ENCODE peak calls at places on chromosomes 13 and 19, in six cellular contexts. F is body of pancreas, I is K562, V is heart left ventricle, A is adrenal gland, J is thyroid gland. X is an unnamed sample.

GRCh38 chr13:94925263-94925662 is 212.9 kb upstream of the SOX21 start:
- DNase-seq in F (no peak), I (no peak), V (no peak), A (no peak), J (no peak), X (no peak)

GRCh38 chr19:54178581-54179261 is 5.8 kb upstream of the TMC4 start:
- DNase-seq in F (peak; percentile 54), I (no peak), V (no peak), A (no peak), J (peak; percentile 32), X (no peak)

GRCh38 chr13:112722433-112723250 is 32.8 kb downstream of the ATP11A start:
- DNase-seq in F (peak; percentile 75), I (peak; percentile 46), V (peak; percentile 80), A (peak; percentile 95), J (peak; percentile 69), X (peak; percentile 70)

GRCh38 chr13:89726690-89727435 is 1620.6 kb upstream of the MIR17HG start:
- DNase-seq in F (no peak), I (no peak), V (no peak), A (no peak), J (no peak), X (no peak)

GRCh38 chr19:34575206-34575605 is 93.6 kb downstream of the WTIP start:
- DNase-seq in F (no peak), I (no peak), V (no peak), A (no peak), J (no peak), X (no peak)

GRCh38 chr19:29628661-29629385 is 22.7 kb downstream of the POP4 start:
- DNase-seq in F (no peak), I (no peak), V (no peak), A (no peak), J (no peak), X (no peak)

GRCh38 chr19:52398091-52398461 is 427 bp downstream of the ZNF528 start:
- DNase-seq in F (no peak), I (peak; percentile 16), V (no peak), A (peak; percentile 26), J (peak; percentile 5), X (peak; percentile 8)

GRCh38 chr13:40146586-40147240 is 491.3 kb downstream of the COG6 start:
- DNase-seq in F (no peak), I (no peak), V (no peak), A (no peak), J (no peak), X (no peak)

GRCh38 chr13:112893570-112894422 is 75.2 kb upstream of the MCF2L start:
- DNase-seq in F (peak; percentile 65), I (peak; percentile 89), V (peak; percentile 53), A (peak; percentile 42), J (peak; percentile 86), X (no peak)

GRCh38 chr19:5456836-5457200 is 1.6 kb downstream of the ZNRF4 start:
- DNase-seq in F (no peak), I (no peak), V (no peak), A (no peak), J (no peak), X (no peak)

GRCh38 chr13:113044431-113045114 is 61.0 kb upstream of the F7 start:
- DNase-seq in F (no peak), I (no peak), V (no peak), A (no peak), J (no peak), X (no peak)

GRCh38 chr19:28508666-28509065 is 704.3 kb downstream of the UQCRFS1 start:
- DNase-seq in F (no peak), I (no peak), V (no peak), A (no peak), J (no peak), X (no peak)

DNA sequence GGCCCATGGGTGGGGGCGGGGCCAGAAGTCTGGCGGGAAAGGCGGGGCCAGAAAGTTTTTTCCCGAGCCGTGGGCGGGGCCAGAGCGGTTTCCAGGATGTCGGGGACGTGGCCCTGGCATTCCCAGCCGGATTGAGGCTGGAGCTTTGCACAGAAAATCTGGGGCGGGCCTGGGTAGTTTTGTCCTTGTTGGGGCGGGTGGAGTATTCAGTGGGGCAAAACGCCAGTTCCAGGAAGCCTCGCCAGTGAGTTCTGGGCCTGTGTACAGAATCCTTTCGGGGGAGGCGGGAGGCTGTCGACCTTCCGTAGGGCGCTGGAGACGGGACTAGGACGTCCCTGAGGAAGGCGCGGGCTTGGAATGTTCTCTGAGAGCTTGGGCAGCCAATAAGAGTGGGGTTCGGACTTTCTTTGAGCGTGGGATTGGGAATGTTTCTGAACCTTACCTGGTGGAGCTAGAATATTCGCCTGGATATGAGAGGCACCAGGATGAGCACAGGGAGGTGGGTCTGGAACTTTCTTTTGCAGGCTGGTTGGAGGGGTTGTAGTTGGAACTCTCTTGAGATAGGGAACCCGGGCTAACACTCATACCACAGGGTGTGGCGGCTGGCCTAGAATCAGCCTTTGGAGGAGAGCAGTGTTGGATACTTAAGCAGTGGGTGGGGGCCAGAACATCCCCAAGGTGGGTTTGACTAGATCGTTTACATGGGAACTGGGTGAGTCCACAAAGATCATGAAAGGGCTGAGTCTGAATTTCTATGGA is 1.3 kb downstream of the CCDC9 start:
- DNase-seq in F (no peak), I (no peak), V (no peak), A (no peak), J (no peak), X (peak; percentile 45)
- TF ChIP-seq POLR2A in F (peak; percentile 84), I (peak; percentile 32), V (no peak), A (no peak), J (no peak), X (peak; percentile 44)

DNA sequence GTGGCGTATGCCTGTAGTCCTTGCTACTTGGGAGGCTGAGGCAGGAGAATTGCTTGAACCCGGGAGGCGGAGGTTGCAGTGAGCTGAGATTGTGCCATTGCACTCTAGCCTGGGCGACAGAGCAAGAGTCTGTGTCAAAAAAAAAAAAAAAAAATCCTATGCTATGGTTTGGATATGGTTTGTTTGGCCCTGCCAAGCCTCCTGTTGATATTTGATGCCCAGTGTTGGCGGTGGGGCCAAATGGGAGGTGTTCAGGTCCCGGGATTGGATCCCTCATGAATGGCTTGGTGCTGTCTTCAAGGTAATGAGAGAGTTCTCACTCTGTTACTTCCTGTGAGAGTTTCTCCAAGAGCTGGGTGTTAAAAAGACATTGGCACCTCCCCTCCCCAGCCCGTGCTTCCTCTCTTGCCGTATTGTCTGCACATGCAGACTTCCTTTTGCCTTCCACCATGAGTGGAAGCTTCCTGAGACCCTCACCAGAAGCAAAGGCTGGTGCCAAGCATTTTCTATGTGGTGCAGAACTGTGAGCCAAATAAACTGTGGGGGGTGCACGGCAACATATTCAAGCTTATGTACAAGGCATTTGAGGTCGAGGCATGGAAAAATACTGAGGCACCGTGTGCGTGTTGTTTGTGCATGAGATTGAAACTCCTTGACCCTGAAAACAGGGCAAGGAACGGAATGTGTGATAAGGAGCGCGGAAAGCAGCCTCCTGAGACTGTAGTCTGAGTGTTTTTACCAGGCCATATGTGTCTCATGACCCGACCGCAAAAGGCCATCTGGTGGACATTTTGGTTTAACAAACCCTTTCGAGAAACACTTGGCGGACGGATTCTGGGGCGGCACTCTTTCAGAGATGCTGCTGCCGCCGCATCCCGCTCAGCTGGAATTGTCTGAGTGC is 7.3 kb downstream of the SIGLEC9 start:
- DNase-seq in F (no peak), I (peak; percentile 72), V (peak; percentile 74), A (peak; percentile 57), J (peak; percentile 23), X (peak; percentile 71)
- TF ChIP-seq CTCF in F (no peak), I (peak; percentile 55), V (no peak), A (peak; percentile 8), J (no peak), X (no peak)

GRCh38 chr19:40355975-40356680 is 7.6 kb downstream of the PLD3 start:
- DNase-seq in F (no peak), I (no peak), V (no peak), A (no peak), J (no peak), X (no peak)
- H3K4me3 ChIP-seq in F (no peak overlapping the region), I (no peak overlapping the region), V (no peak overlapping the region), A (no peak overlapping the region), J (no peak overlapping the region), X (no peak overlapping the region)

DNA sequence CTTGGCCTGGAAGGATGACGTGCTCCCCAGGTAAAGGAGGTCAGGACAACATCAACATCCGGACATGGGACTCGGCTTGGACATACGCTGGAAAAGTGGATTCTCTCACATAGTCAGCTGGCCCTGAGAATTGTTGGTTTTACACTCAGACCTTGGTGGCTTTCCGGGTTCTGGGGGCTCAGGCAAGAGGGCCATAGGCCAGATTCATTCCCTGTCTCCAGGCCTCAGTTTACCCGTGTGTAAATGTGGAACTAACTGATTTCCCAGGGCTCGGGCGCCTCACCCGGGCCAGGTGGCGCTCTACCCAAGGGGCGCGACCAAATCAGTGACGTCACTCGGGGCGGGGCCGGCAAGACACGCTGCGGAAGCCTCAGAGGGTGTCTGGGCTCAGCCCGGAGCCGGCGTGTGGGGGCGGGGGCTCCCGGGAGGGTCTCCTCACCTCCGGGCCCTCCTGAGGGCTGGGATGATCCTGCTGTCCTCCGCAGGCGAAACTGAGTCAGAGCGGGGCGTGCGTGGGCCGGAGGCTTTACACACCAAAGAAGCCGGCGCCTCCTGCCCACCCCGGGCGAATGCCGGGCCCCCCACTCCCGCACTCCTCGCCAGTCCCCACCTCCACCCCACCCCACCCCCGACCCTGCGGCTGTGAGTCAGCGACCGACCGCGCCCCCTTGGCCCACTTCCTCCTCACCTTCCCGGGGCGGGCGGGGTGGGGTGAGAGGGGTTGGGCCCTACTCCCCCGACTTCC is 861 bp upstream of the VASP start:
- DNase-seq in F (peak; percentile 96), I (peak; percentile 89), V (peak; percentile 95), A (peak; percentile 96), J (peak; percentile 95), X (peak; percentile 92)
- TF ChIP-seq POLR2A in F (peak; percentile 89), I (peak; percentile 85), V (peak; percentile 65), A (peak; percentile 51), J (no peak), X (peak; percentile 72)

GRCh38 chr13:30618938-30619289 is 1.2 kb downstream of the USPL1 start:
- DNase-seq in F (no peak), I (no peak), V (no peak), A (no peak), J (no peak), X (no peak)

GRCh38 chr13:30615851-30616311 is 1.8 kb upstream of the USPL1 start:
- DNase-seq in F (no peak), I (peak; percentile 9), V (no peak), A (no peak), J (no peak), X (no peak)

GRCh38 chr13:30616927-30617314 is 799 bp upstream of the USPL1 start:
- DNase-seq in F (peak; percentile 73), I (peak; percentile 30), V (peak; percentile 76), A (peak; percentile 85), J (peak; percentile 69), X (peak; percentile 74)

GRCh38 chr13:30618186-30618937 is 642 bp downstream of the USPL1 start:
- DNase-seq in F (no peak), I (no peak), V (peak; percentile 34), A (peak; percentile 17), J (peak; percentile 10), X (peak; percentile 44)

GRCh38 chr13:30617315-30618185 is at the start of gene USPL1:
- DNase-seq in F (peak; percentile 99), I (peak; percentile 86), V (peak; percentile 99), A (peak; percentile 98), J (peak; percentile 98), X (peak; percentile 96)
- TF ChIP-seq CTCF in F (peak; percentile 77), I (peak; percentile 18), V (peak; percentile 21), A (peak; percentile 67), J (no peak), X (peak; percentile 80)

DNA sequence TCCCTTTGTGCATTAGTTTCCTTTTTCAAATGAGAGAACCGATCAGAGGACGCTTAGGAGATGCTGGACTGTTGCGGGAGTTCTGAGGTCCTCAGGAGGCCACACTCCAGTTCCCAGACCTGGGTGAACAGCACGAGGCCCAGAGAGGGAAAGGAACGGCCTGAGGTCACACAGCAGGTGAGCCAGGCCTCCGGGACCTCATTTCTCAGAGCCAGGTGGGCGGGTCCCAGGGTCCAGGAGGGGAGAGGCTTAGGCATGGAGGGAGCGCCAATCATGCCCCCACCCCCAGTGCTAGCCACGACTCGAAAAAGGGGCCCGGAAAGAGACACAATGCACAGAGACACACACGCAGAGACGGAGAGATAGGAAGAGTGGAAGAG is 1.8 kb downstream of the ELAVL3 start:
- DNase-seq in F (no peak), I (no peak), V (no peak), A (no peak), J (no peak), X (no peak)
- H3K4me3 ChIP-seq in F (no peak overlapping the region), I (peak overlapping the region; percentile 23), V (no peak overlapping the region), A (no peak overlapping the region), J (no peak overlapping the region), X (no peak overlapping the region)

X was measured in ovary.